ENCODE peak calls at places on chromosomes 3 and 15, in eight cellular contexts. G is GM23338, Z is K562, M is H1, X is upper lobe of left lung, V is suprapubic skin, E is GM12878, P is spleen. C is an unnamed sample.

GRCh38 chr3:36488077-36488789 is 107.9 kb downstream of the STAC start:
- DNase-seq in G (no peak), Z (no peak), M (no peak), X (no peak), V (no peak), E (no peak), P (no peak), C (no peak)

GRCh38 chr15:31272558-31273257 is 53.9 kb upstream of the KLF13 start:
- DNase-seq in G (no peak), Z (no peak), M (no peak), X (no peak), V (peak), E (no peak), P (no peak), C (peak)

GRCh38 chr15:57227899-57228298 is 148.4 kb upstream of the CGNL1 start:
- DNase-seq in G (no peak), Z (no peak), M (no peak), X (no peak), V (no peak), E (no peak), P (no peak), C (no peak)

GRCh38 chr3:72379500-72380187 is 468.6 kb downstream of the SHQ1 start:
- DNase-seq in G (no peak), Z (no peak), M (no peak), X (no peak), V (no peak), E (no peak), P (no peak), C (no peak)

GRCh38 chr3:136960838-136961836 is 3.4 kb downstream of the IL20RB start:
- DNase-seq in G (no peak), Z (no peak), M (no peak), X (no peak), V (no peak), E (no peak), P (no peak), C (no peak)

GRCh38 chr15:77497942-77498361 is 77.3 kb downstream of the HMG20A start:
- DNase-seq in G (no peak), Z (no peak), M (no peak), X (no peak), V (no peak), E (no peak), P (no peak), C (no peak)

GRCh38 chr15:50176869-50177268 is 5.1 kb upstream of the SLC27A2 start:
- DNase-seq in G (no peak), Z (no peak), M (no peak), X (no peak), V (no peak), E (no peak), P (no peak), C (no peak)

GRCh38 chr15:79834496-79834895 is 62.3 kb downstream of the MTHFS start:
- DNase-seq in G (no peak), Z (no peak), M (no peak), X (no peak), V (no peak), E (no peak), P (no peak), C (no peak)

GRCh38 chr15:51121118-51121517 is 26.4 kb upstream of the TNFAIP8L3 start:
- DNase-seq in G (no peak), Z (peak), M (no peak), X (no peak), V (no peak), E (no peak), P (no peak), C (no peak)

GRCh38 chr3:38109580-38110313 is 27.2 kb downstream of the ACAA1 start:
- DNase-seq in G (no peak), Z (no peak), M (no peak), X (peak), V (peak), E (no peak), P (peak), C (no peak)

GRCh38 chr3:117645561-117646242 is 936.1 kb downstream of the TUSC7 start:
- DNase-seq in G (no peak), Z (no peak), M (no peak), X (no peak), V (no peak), E (no peak), P (no peak), C (no peak)

GRCh38 chr15:77838595-77838994 is 205.9 kb upstream of the LINGO1 start:
- DNase-seq in G (no peak), Z (no peak), M (no peak), X (no peak), V (no peak), E (no peak), P (peak), C (no peak)

GRCh38 chr15:95715919-95716318 is 614.6 kb upstream of the NR2F2 start:
- DNase-seq in G (peak), Z (peak), M (no peak), X (no peak), V (no peak), E (no peak), P (no peak), C (no peak)

GRCh38 chr3:45817788-45818523 is 21.6 kb upstream of the SLC6A20 start:
- DNase-seq in G (no peak), Z (no peak), M (no peak), X (no peak), V (no peak), E (no peak), P (no peak), C (no peak)

GRCh38 chr3:98567646-98568280 is 25.6 kb downstream of the CPOX start:
- DNase-seq in G (no peak), Z (no peak), M (no peak), X (no peak), V (no peak), E (no peak), P (no peak), C (no peak)

GRCh38 chr15:39127925-39128617 is 452.8 kb upstream of the THBS1 start:
- DNase-seq in G (peak), Z (peak), M (no peak), X (no peak), V (no peak), E (no peak), P (no peak), C (no peak)

GRCh38 chr15:77070500-77071337 is at the start of gene TSPAN3:
- DNase-seq in G (peak), Z (peak), M (peak), X (peak), V (peak), E (peak), P (peak), C (no peak)

GRCh38 chr3:45365060-45365459 is 23.3 kb upstream of the LARS2 start:
- DNase-seq in G (no peak), Z (no peak), M (no peak), X (no peak), V (no peak), E (no peak), P (no peak), C (no peak)

GRCh38 chr3:191290311-191291025 is 38.7 kb upstream of the CCDC50 start:
- DNase-seq in G (no peak), Z (no peak), M (no peak), X (no peak), V (no peak), E (no peak), P (no peak), C (no peak)

GRCh38 chr3:173397161-173398110 is at the start of gene NLGN1:
- DNase-seq in G (peak), Z (no peak), M (peak), X (peak), V (peak), E (no peak), P (peak), C (no peak)

GRCh38 chr3:169478566-169479313 is 184.8 kb downstream of the MECOM start:
- DNase-seq in G (no peak), Z (no peak), M (no peak), X (no peak), V (no peak), E (no peak), P (no peak), C (no peak)

GRCh38 chr3:139561959-139562676 is 22.6 kb upstream of the RBP1 start:
- DNase-seq in G (peak), Z (peak), M (no peak), X (no peak), V (no peak), E (no peak), P (no peak), C (no peak)

GRCh38 chr15:90837052-90837621 is 31.3 kb upstream of the FURIN start:
- DNase-seq in G (no peak), Z (no peak), M (no peak), X (no peak), V (no peak), E (no peak), P (peak), C (no peak)

GRCh38 chr3:5010706-5011554 is 31.7 kb downstream of the BHLHE40 start:
- DNase-seq in G (no peak), Z (no peak), M (no peak), X (no peak), V (no peak), E (no peak), P (peak), C (no peak)

GRCh38 chr3:12709334-12709733 is 45.4 kb upstream of the RAF1 start:
- DNase-seq in G (no peak), Z (peak), M (no peak), X (no peak), V (no peak), E (no peak), P (no peak), C (no peak)

GRCh38 chr15:66476535-66476934 is 21.0 kb downstream of the SNAPC5 start:
- DNase-seq in G (no peak), Z (no peak), M (no peak), X (no peak), V (no peak), E (no peak), P (no peak), C (no peak)

GRCh38 chr15:39312984-39313383 is 267.9 kb upstream of the THBS1 start:
- DNase-seq in G (peak), Z (no peak), M (peak), X (no peak), V (no peak), E (no peak), P (no peak), C (no peak)

GRCh38 chr3:126959921-126960603 is 22.9 kb upstream of the PLXNA1 start:
- DNase-seq in G (peak), Z (no peak), M (no peak), X (peak), V (no peak), E (no peak), P (peak), C (no peak)

GRCh38 chr15:57922780-57923179 is 142.7 kb downstream of the ALDH1A2 start:
- DNase-seq in G (no peak), Z (no peak), M (no peak), X (peak), V (no peak), E (no peak), P (no peak), C (no peak)

GRCh38 chr3:43638594-43639447 is 17.0 kb upstream of the ANO10 start:
- DNase-seq in G (peak), Z (peak), M (no peak), X (no peak), V (no peak), E (no peak), P (peak), C (no peak)

GRCh38 chr3:28674212-28674611 is 325.6 kb upstream of the AZI2 start:
- DNase-seq in G (no peak), Z (no peak), M (no peak), X (no peak), V (no peak), E (no peak), P (no peak), C (no peak)

GRCh38 chr3:63192248-63192647 is 85.9 kb upstream of the SYNPR start:
- DNase-seq in G (no peak), Z (no peak), M (no peak), X (no peak), V (no peak), E (no peak), P (no peak), C (no peak)

DNA sequence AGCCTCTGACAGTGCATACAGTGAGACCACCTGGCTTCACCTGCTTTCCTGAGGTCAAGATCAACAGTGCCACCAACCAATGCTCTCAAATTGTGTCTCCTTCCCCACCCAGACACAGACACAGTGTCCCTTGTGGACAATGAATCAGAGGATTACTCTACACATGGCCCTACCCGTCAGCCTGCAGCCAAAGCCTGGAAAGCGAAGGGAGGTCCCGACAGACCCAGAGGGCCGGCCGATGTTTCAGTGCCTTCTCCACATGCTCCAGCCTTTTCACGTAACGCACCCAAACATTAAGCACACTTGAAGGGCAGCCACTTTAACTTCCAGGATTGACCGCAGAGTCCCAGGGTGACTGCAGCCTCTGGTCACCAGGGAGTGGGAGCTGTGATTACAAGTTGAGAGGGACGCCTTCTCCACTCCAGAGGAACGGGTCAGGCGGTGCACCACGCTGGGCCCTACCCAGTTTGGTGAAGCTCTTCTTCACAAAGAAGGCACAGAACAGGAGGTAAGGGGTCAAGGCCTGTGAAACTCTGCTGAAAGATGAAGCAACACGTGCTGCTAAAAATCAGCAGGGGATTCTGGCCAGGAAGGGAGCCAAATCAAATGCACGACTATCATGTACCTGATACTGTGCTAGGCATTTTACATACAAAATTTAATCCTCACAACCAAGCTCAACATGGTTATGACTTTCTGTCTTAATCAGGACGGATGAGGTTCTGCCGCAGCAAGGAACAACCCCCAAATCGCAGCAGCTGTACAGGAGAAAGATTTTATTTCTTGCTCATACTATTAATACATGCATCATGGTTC is 17.2 kb downstream of the KLHL25 start:
- DNase-seq in G (no peak), Z (no peak), M (no peak), X (no peak), V (no peak), E (no peak), P (no peak), C (no peak)
- H3K27ac ChIP-seq in G (no peak), Z (no peak), M (no peak), X (no peak), V (no peak), E (no peak), P (no peak), C (no peak)

GRCh38 chr3:24133942-24134341 is 188.9 kb downstream of the NR1D2 start:
- DNase-seq in G (no peak), Z (no peak), M (no peak), X (no peak), V (no peak), E (no peak), P (no peak), C (no peak)
- TF ChIP-seq POLR2AphosphoS5 in G (no peak), Z (no peak), M (no peak), X (no peak), V (no peak), E (no peak), P (no peak), C (no peak)

GRCh38 chr3:171854649-171855305 is 11.6 kb downstream of the TMEM212 start:
- DNase-seq in G (peak), Z (no peak), M (no peak), X (no peak), V (no peak), E (no peak), P (no peak), C (no peak)

GRCh38 chr3:171850968-171851600 is 7.9 kb downstream of the TMEM212 start:
- DNase-seq in G (no peak), Z (no peak), M (no peak), X (no peak), V (no peak), E (no peak), P (no peak), C (no peak)

GRCh38 chr3:171849632-171850323 is 6.6 kb downstream of the TMEM212 start:
- DNase-seq in G (no peak), Z (no peak), M (no peak), X (no peak), V (no peak), E (no peak), P (no peak), C (no peak)

GRCh38 chr3:171850324-171850697 is 7.2 kb downstream of the TMEM212 start:
- DNase-seq in G (no peak), Z (no peak), M (no peak), X (no peak), V (no peak), E (no peak), P (no peak), C (no peak)

GRCh38 chr3:171851685-171852084 is 8.5 kb downstream of the TMEM212 start:
- DNase-seq in G (no peak), Z (no peak), M (no peak), X (no peak), V (no peak), E (no peak), P (no peak), C (no peak)
- H3K27ac ChIP-seq in G (no peak), Z (no peak), M (no peak), X (no peak), V (no peak), E (no peak), P (no peak), C (no peak)

GRCh38 chr15:81747477-81747876 is 298.3 kb downstream of the MEX3B start:
- DNase-seq in G (no peak), Z (no peak), M (no peak), X (no peak), V (no peak), E (no peak), P (no peak), C (no peak)
- TF ChIP-seq POLR2AphosphoS5 in G (no peak), Z (no peak), M (no peak), X (no peak), V (no peak), E (no peak), P (no peak), C (no peak)